ENCODE peak calls at places on chromosomes 6 and 20, in five cellular contexts. M, J, Z, T and Q are unnamed samples.
A peak's percentile ranks its signal among the peaks of the same experiment; 100 is the strongest.

GRCh38 chr6:24864345-24864744 is 65.6 kb upstream of the ARMH2 start:
- DNase-seq in M (no peak), J (no peak), Z (peak; percentile 24), T (no peak), Q (no peak)

GRCh38 chr6:109912136-109912535 is 66.0 kb upstream of the GPR6 start:
- DNase-seq in M (no peak), J (no peak), Z (no peak), T (no peak), Q (no peak)

GRCh38 chr6:167079853-167080297 is 43.0 kb upstream of the CCR6 start:
- DNase-seq in M (no peak), J (no peak), Z (no peak), T (no peak), Q (no peak)

GRCh38 chr6:35415065-35415880 is 36.9 kb upstream of the FANCE start:
- DNase-seq in M (peak; percentile 64), J (peak; percentile 80), Z (peak; percentile 80), T (no peak), Q (peak; percentile 45)

GRCh38 chr6:106789436-106790145 is 160.2 kb downstream of the QRSL1 start:
- DNase-seq in M (no peak), J (no peak), Z (no peak), T (no peak), Q (no peak)

GRCh38 chr20:3889489-3890409 is 562 bp downstream of the PANK2 start:
- DNase-seq in M (peak; percentile 4), J (no peak), Z (no peak), T (peak; percentile 89), Q (peak; percentile 64)

GRCh38 chr20:25065625-25066338 is 7.8 kb upstream of the ACSS1 start:
- DNase-seq in M (peak; percentile 58), J (peak; percentile 80), Z (peak; percentile 41), T (peak; percentile 94), Q (peak; percentile 60)

GRCh38 chr20:58051367-58051766 is 177.1 kb downstream of the ANKRD60 start:
- DNase-seq in M (no peak), J (no peak), Z (no peak), T (no peak), Q (no peak)

GRCh38 chr6:53437557-53438202 is 88.9 kb upstream of the ELOVL5 start:
- DNase-seq in M (no peak), J (peak; percentile 61), Z (peak; percentile 44), T (no peak), Q (no peak)

GRCh38 chr20:571754-572331 is 28.3 kb upstream of the CSNK2A1 start:
- DNase-seq in M (no peak), J (peak; percentile 65), Z (no peak), T (peak; percentile 88), Q (peak; percentile 89)

GRCh38 chr20:37807491-37807890 is 95.4 kb upstream of the VSTM2L start:
- DNase-seq in M (no peak), J (no peak), Z (no peak), T (no peak), Q (no peak)

GRCh38 chr6:29947292-29947980 is 5.1 kb downstream of the HLA-A start:
- DNase-seq in M (no peak), J (no peak), Z (peak; percentile 44), T (no peak), Q (no peak)

GRCh38 chr6:157558487-157559200 is 177.7 kb downstream of the ZDHHC14 start:
- DNase-seq in M (no peak), J (peak; percentile 52), Z (no peak), T (no peak), Q (no peak)

GRCh38 chr6:146965110-146965689 is 239.0 kb upstream of the STXBP5 start:
- DNase-seq in M (no peak), J (no peak), Z (no peak), T (no peak), Q (no peak)

GRCh38 chr6:5132741-5133140 is 47.6 kb downstream of the PPP1R3G start:
- DNase-seq in M (peak; percentile 58), J (peak; percentile 60), Z (peak; percentile 71), T (peak; percentile 89), Q (no peak)

GRCh38 chr6:128885381-128885780 is 2.4 kb downstream of the LAMA2 start:
- DNase-seq in M (no peak), J (no peak), Z (no peak), T (no peak), Q (no peak)

GRCh38 chr6:128882991-128883571 is at the start of gene LAMA2:
- DNase-seq in M (peak; percentile 86), J (peak; percentile 84), Z (peak; percentile 65), T (peak; percentile 94), Q (peak; percentile 32)

GRCh38 chr6:128882560-128882959 is 378 bp upstream of the LAMA2 start:
- DNase-seq in M (no peak), J (peak; percentile 7), Z (no peak), T (no peak), Q (no peak)
- H3K4me3 ChIP-seq in M (peak overlapping the region; percentile 51), J (peak overlapping the region; percentile 40), Z (peak overlapping the region; percentile 59), T (no peak overlapping the region), Q (peak overlapping the region; percentile 52)

DNA sequence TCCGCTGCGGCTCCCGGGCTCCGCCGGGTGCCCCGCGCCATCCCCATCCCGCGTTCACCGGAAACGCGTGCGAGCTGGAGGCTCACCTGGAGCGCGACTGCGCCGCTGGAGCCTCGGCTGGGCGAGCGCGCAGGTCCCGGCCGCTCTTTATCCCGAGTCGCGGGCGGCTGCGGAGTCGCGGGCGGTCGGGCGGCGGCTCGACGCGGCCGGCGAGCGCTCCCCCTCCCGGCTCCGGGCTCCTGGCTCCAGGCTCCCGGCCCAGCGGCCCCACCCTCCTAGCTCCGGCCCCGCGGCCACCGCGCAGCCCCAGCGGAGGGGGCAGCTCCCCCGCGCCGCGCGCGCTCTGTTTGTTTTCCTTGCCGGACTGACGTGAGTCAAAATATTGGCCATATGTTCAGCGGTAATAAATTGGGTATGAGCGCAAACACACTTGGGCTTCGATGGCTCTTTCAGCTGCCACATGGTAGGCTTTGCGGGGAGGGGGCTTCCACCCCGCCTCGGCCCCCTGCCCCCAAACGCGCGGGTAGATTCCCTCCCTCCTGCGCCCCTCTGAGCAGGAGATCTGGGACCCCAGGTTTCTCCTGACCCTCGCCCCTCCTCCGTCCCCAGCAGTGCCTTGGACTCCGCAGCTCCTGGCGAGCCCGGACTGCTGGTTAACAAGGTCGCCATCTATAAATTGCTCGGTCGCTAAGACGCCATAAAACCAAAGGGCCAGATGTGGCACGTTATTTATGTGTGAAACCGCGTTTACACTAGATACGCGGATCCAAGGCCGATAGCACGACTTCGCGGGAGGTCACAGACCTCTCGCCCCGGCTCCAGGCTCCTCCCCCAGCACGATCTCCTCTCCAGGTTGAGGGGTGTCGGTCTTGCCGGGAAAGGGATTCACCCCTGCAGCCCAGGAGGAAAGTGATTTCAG is 8.9 kb upstream of the NKX2-2 start:
- DNase-seq in M (no peak), J (peak; percentile 76), Z (no peak), T (no peak), Q (no peak)
- H3K4me3 ChIP-seq in M (no peak overlapping the region), J (peak overlapping the region; percentile 52), Z (no peak overlapping the region), T (no peak overlapping the region), Q (peak overlapping the region; percentile 16)

DNA sequence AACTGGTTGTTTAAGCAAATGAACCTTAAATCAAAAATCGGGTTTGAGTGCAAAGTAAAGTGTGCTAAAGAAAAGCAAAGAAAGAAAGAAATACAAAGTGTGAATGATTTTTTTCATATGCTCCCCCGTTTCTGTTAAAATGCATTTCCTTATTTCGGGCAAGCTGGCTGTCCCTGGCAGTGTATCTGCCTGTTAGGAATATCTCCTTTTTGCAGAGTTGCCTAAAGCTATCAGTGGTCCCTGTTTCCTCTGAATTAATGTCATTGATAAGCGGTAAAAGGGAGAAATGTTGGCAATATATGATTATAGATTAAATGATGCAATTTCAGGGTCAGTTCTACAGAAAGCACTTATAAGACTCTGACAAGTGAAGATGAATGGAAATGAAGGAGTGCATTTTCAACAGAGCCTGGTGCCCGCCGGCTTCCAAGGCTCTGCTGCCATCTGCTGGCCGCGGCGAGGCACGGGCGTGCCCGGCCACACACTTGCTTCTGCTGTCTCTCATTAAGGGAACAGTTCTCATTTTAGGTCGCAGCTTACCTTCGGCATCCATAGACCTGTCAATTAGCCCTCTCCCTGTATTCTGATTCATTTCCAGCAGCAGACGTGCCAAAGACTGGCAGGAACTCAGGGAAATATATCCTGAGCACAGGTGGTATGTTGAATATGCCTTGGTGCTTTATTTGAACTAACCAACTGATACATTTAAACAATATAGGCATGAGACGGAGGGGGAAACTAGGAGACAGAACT is 381.9 kb downstream of the C6orf118 start:
- DNase-seq in M (peak; percentile 48), J (peak; percentile 79), Z (peak; percentile 33), T (peak; percentile 90), Q (peak; percentile 62)
- H3K4me3 ChIP-seq in M (no peak overlapping the region), J (no peak overlapping the region), Z (no peak overlapping the region), T (no peak overlapping the region), Q (no peak overlapping the region)

GRCh38 chr6:143111443-143111842 is 50.8 kb downstream of the AIG1 start:
- DNase-seq in M (no peak), J (no peak), Z (no peak), T (no peak), Q (no peak)
- H3K4me3 ChIP-seq in M (no peak overlapping the region), J (no peak overlapping the region), Z (no peak overlapping the region), T (no peak overlapping the region), Q (no peak overlapping the region)